ENCODE peak calls at places on chromosomes 16 and 17, in ten cellular contexts. H is stomach, Z is esophagus muscularis mucosa, M is body of pancreas, Q is suprapubic skin, U is IMR-90, W is esophagus squamous epithelium, I is upper lobe of left lung, P is heart left ventricle, X is transverse colon. L is an unnamed sample.

GRCh38 chr17:51640108-51640622 is 379.8 kb downstream of the UTP18 start:
- DNase-seq in H (no peak), Z (no peak), M (no peak), Q (no peak), U (no peak), W (no peak), I (no peak), P (no peak), X (no peak), L (no peak)

GRCh38 chr17:55332296-55333041 is 67.7 kb downstream of the HLF start:
- DNase-seq in H (no peak), Z (no peak), M (no peak), Q (no peak), U (no peak), W (no peak), I (no peak), P (no peak), X (peak; percentile 12), L (no peak)

GRCh38 chr17:10428781-10429180 is 7.0 kb upstream of the MYH8 start:
- DNase-seq in H (no peak), Z (no peak), M (no peak), Q (no peak), U (no peak), W (no peak), I (no peak), P (no peak), X (no peak), L (no peak)

GRCh38 chr16:48182979-48183537 is 27.3 kb upstream of the ABCC12 start:
- DNase-seq in H (no peak), Z (no peak), M (no peak), Q (no peak), U (no peak), W (no peak), I (peak; percentile 31), P (no peak), X (no peak), L (no peak)

GRCh38 chr16:4593069-4593468 is 21.6 kb downstream of the UBALD1 start:
- DNase-seq in H (no peak), Z (no peak), M (no peak), Q (no peak), U (no peak), W (no peak), I (peak; percentile 82), P (no peak), X (no peak), L (no peak)

GRCh38 chr17:78601577-78602190 is 24.5 kb upstream of the DNAH17 start:
- DNase-seq in H (no peak), Z (no peak), M (no peak), Q (no peak), U (no peak), W (no peak), I (no peak), P (no peak), X (no peak), L (peak; percentile 33)

GRCh38 chr17:19371259-19372003 is 6.9 kb upstream of the MAPK7 start:
- DNase-seq in H (no peak), Z (no peak), M (no peak), Q (no peak), U (no peak), W (no peak), I (no peak), P (no peak), X (no peak), L (no peak)

GRCh38 chr16:84283314-84284167 is 11.1 kb upstream of the WFDC1 start:
- DNase-seq in H (no peak), Z (no peak), M (peak; percentile 13), Q (no peak), U (no peak), W (no peak), I (no peak), P (peak; percentile 20), X (no peak), L (no peak)

GRCh38 chr17:55727920-55728319 is 5.3 kb upstream of the TMEM100 start:
- DNase-seq in H (no peak), Z (no peak), M (no peak), Q (no peak), U (no peak), W (no peak), I (no peak), P (no peak), X (no peak), L (no peak)

GRCh38 chr17:57324646-57325045 is 68.3 kb downstream of the MSI2 start:
- DNase-seq in H (no peak), Z (no peak), M (no peak), Q (no peak), U (no peak), W (no peak), I (no peak), P (no peak), X (no peak), L (peak; percentile 13)

GRCh38 chr16:66427871-66428681 is 981 bp downstream of the BEAN1 start:
- DNase-seq in H (no peak), Z (no peak), M (no peak), Q (no peak), U (no peak), W (no peak), I (peak; percentile 86), P (no peak), X (no peak), L (peak; percentile 12)

GRCh38 chr16:71407731-71408130 is 34.1 kb downstream of the TLE7 start:
- DNase-seq in H (no peak), Z (no peak), M (no peak), Q (no peak), U (no peak), W (no peak), I (no peak), P (no peak), X (no peak), L (no peak)

GRCh38 chr17:49777577-49777976 is 10.9 kb upstream of the KAT7 start:
- DNase-seq in H (no peak), Z (no peak), M (no peak), Q (no peak), U (no peak), W (no peak), I (no peak), P (no peak), X (no peak), L (no peak)

GRCh38 chr17:49775546-49776260 is 11.8 kb upstream of the FAM117A start:
- DNase-seq in H (no peak), Z (no peak), M (no peak), Q (no peak), U (no peak), W (no peak), I (no peak), P (no peak), X (no peak), L (peak; percentile 72)

GRCh38 chr17:49779730-49780220 is 8.7 kb upstream of the KAT7 start:
- DNase-seq in H (no peak), Z (no peak), M (peak; percentile 61), Q (no peak), U (peak; percentile 84), W (no peak), I (no peak), P (peak; percentile 36), X (peak; percentile 28), L (peak; percentile 59)

DNA sequence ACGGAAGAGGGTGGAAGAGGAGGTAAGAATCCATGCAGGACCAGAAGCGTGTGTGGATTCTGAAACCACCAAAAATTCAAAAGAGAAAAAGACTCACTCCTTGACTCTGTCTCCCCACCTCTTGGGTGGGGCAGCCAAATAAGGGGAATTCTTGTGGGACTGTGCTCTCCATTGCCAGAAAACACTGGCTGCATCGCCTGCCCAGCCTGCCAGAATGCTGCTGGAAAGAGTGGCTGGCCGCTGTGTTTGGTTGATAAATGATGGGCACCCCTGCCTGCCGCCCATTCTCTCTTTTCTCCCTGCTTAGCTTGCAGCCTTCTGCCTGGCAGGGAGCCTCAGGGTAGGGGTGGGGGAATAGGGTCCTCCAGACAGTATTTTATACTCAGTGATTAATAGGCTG is 11.6 kb upstream of the KAT7 start:
- DNase-seq in H (no peak), Z (no peak), M (no peak), Q (no peak), U (no peak), W (no peak), I (no peak), P (no peak), X (no peak), L (no peak)
- H3K27me3 ChIP-seq in H (no peaks in the 10 kb centered on the region), Z (no peaks in the 10 kb centered on the region), M (no peaks in the 10 kb centered on the region), Q (no peaks in the 10 kb centered on the region), U (peaks cover 2% of the 10 kb centered on the region), W (no peaks in the 10 kb centered on the region), I (no peaks in the 10 kb centered on the region), P (no peaks in the 10 kb centered on the region), X (no peaks in the 10 kb centered on the region), L (no peaks in the 10 kb centered on the region)

GRCh38 chr16:85554114-85554790 is 58.9 kb upstream of the GSE1 start:
- DNase-seq in H (peak; percentile 73), Z (no peak), M (peak; percentile 66), Q (peak; percentile 86), U (peak; percentile 80), W (peak; percentile 39), I (no peak), P (peak; percentile 81), X (peak; percentile 83), L (peak; percentile 69)
- TF ChIP-seq POLR2A in H (no peak), Z (no peak), M (peak; percentile 40), Q (no peak), U (no peak), W (no peak), I (peak; percentile 71), P (no peak), X (peak; percentile 21), L (no peak)

DNA sequence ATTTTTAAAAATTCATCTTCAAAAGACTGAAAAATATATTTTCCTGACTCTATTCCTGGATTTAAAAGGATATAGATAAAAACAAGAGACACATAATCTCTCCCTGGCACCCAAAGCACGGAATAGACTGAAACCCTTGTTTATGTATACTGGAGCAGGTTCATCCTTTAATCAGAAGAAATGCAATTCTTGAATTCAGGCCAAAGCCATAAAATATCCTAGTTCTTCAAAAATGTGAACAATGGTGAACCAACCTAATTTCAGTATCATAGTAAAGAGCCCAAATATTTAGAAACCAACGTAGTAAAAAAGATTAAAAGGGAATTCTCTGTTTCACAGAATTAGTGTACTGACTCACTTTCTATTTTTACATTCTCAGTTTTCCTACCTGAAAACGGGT is 188.5 kb upstream of the C17orf78 start:
- DNase-seq in H (no peak), Z (no peak), M (no peak), Q (no peak), U (peak; percentile 49), W (no peak), I (no peak), P (no peak), X (no peak), L (no peak)
- H3K4me1 ChIP-seq in H (no peaks in the 10 kb centered on the region), Z (no peaks in the 10 kb centered on the region), M (no peaks in the 10 kb centered on the region), Q (no peaks in the 10 kb centered on the region), U (peaks cover 5% of the 10 kb centered on the region), W (no peaks in the 10 kb centered on the region), I (no peaks in the 10 kb centered on the region), P (no peaks in the 10 kb centered on the region), X (no peaks in the 10 kb centered on the region), L (no peaks in the 10 kb centered on the region)

GRCh38 chr17:20771104-20771503 is 191.6 kb downstream of the CDRT15L2 start:
- DNase-seq in H (no peak), Z (no peak), M (no peak), Q (no peak), U (no peak), W (no peak), I (no peak), P (no peak), X (no peak), L (no peak)

GRCh38 chr17:20775331-20775730 is 195.8 kb downstream of the CDRT15L2 start:
- DNase-seq in H (no peak), Z (no peak), M (no peak), Q (no peak), U (no peak), W (no peak), I (peak; percentile 54), P (no peak), X (no peak), L (no peak)

GRCh38 chr17:20779521-20779920 is 200.0 kb downstream of the CDRT15L2 start:
- DNase-seq in H (no peak), Z (no peak), M (no peak), Q (no peak), U (no peak), W (no peak), I (no peak), P (no peak), X (no peak), L (no peak)

GRCh38 chr17:20774472-20775135 is 195.1 kb downstream of the CDRT15L2 start:
- DNase-seq in H (no peak), Z (no peak), M (no peak), Q (no peak), U (no peak), W (no peak), I (no peak), P (no peak), X (no peak), L (no peak)
- H3K27me3 ChIP-seq in H (peaks cover 4% of the 10 kb centered on the region), Z (peaks cover 7% of the 10 kb centered on the region), M (no peaks in the 10 kb centered on the region), Q (no peaks in the 10 kb centered on the region), U (no peaks in the 10 kb centered on the region), W (no peaks in the 10 kb centered on the region), I (no peaks in the 10 kb centered on the region), P (no peaks in the 10 kb centered on the region), X (no peaks in the 10 kb centered on the region), L (no peaks in the 10 kb centered on the region)